ENCODE peak calls at places on chromosomes 5 and 9, in eight cellular contexts. N, Y, U, A, R, L, D and B are unnamed samples.

GRCh38 chr5:132060501-132061161 is at the start of gene IL3:
- DNase-seq in N (no peak), Y (peak; percentile 6), U (no peak), A (no peak), R (no peak), L (no peak), D (no peak), B (peak; percentile 55)

GRCh38 chr5:159163027-159163699 is 46.2 kb downstream of the RNF145 start:
- DNase-seq in N (no peak), Y (no peak), U (no peak), A (no peak), R (no peak), L (no peak), D (peak; percentile 32), B (no peak)

GRCh38 chr5:98938459-98938858 is 9.7 kb upstream of the CHD1 start:
- DNase-seq in N (no peak), Y (no peak), U (peak; percentile 33), A (no peak), R (no peak), L (no peak), D (no peak), B (no peak)

GRCh38 chr5:149135536-149136201 is 5.6 kb upstream of the ABLIM3 start:
- DNase-seq in N (no peak), Y (no peak), U (peak; percentile 89), A (no peak), R (peak; percentile 11), L (no peak), D (no peak), B (no peak)

GRCh38 chr9:34869390-34869789 is 88.7 kb upstream of the PHF24 start:
- DNase-seq in N (no peak), Y (no peak), U (peak; percentile 19), A (no peak), R (no peak), L (no peak), D (peak; percentile 7), B (no peak)

GRCh38 chr9:33172256-33172678 is 5.1 kb upstream of the B4GALT1 start:
- DNase-seq in N (no peak), Y (no peak), U (peak; percentile 93), A (no peak), R (peak; percentile 71), L (no peak), D (no peak), B (no peak)

GRCh38 chr9:29830815-29831214 is 2257.5 kb upstream of the C9orf72 start:
- DNase-seq in N (no peak), Y (no peak), U (no peak), A (peak; percentile 52), R (peak; percentile 44), L (no peak), D (peak; percentile 24), B (no peak)

GRCh38 chr5:127994087-127994660 is 89.4 kb upstream of the SLC12A2 start:
- DNase-seq in N (no peak), Y (no peak), U (no peak), A (no peak), R (no peak), L (no peak), D (no peak), B (no peak)

GRCh38 chr5:55276771-55277170 is 30.7 kb downstream of the DHX29 start:
- DNase-seq in N (no peak), Y (no peak), U (no peak), A (no peak), R (no peak), L (no peak), D (no peak), B (no peak)

GRCh38 chr9:35616681-35617459 is 1.3 kb downstream of the CD72 start:
- DNase-seq in N (peak; percentile 32), Y (peak; percentile 71), U (peak; percentile 27), A (peak; percentile 70), R (peak; percentile 83), L (peak; percentile 71), D (no peak), B (peak; percentile 66)

GRCh38 chr9:20340161-20340861 is 282.0 kb downstream of the MLLT3 start:
- DNase-seq in N (no peak), Y (no peak), U (no peak), A (no peak), R (no peak), L (no peak), D (no peak), B (no peak)

GRCh38 chr9:126916909-126917308 is 2.3 kb downstream of the RALGPS1 start:
- DNase-seq in N (no peak), Y (no peak), U (no peak), A (no peak), R (no peak), L (no peak), D (peak; percentile 16), B (no peak)

GRCh38 chr9:135296783-135297715 is 182.5 kb upstream of the PPP1R26 start:
- DNase-seq in N (no peak), Y (no peak), U (no peak), A (no peak), R (no peak), L (no peak), D (no peak), B (no peak)

GRCh38 chr5:149129181-149129580 is 12.1 kb upstream of the ABLIM3 start:
- DNase-seq in N (peak; percentile 79), Y (no peak), U (no peak), A (no peak), R (no peak), L (no peak), D (no peak), B (no peak)

GRCh38 chr5:154351141-154351540 is 94.7 kb upstream of the SAP30L start:
- DNase-seq in N (no peak), Y (no peak), U (no peak), A (no peak), R (no peak), L (no peak), D (no peak), B (no peak)

GRCh38 chr5:10734832-10735231 is 26.2 kb downstream of the DAP start:
- DNase-seq in N (no peak), Y (no peak), U (no peak), A (no peak), R (no peak), L (no peak), D (no peak), B (no peak)

GRCh38 chr5:172722309-172722815 is 48.6 kb downstream of the DUSP1 start:
- DNase-seq in N (no peak), Y (no peak), U (no peak), A (no peak), R (peak; percentile 67), L (peak; percentile 50), D (no peak), B (no peak)

GRCh38 chr5:140548300-140548688 is 832 bp downstream of the EIF4EBP3 start:
- DNase-seq in N (no peak), Y (no peak), U (no peak), A (peak; percentile 81), R (no peak), L (no peak), D (no peak), B (no peak)

GRCh38 chr5:21573915-21574314 is 1279.2 kb downstream of the CDH12 start:
- DNase-seq in N (no peak), Y (no peak), U (no peak), A (no peak), R (no peak), L (no peak), D (no peak), B (no peak)

GRCh38 chr5:67773439-67773988 is 442.0 kb upstream of the PIK3R1 start:
- DNase-seq in N (no peak), Y (peak; percentile 26), U (peak; percentile 6), A (peak; percentile 45), R (no peak), L (no peak), D (peak; percentile 50), B (no peak)

DNA sequence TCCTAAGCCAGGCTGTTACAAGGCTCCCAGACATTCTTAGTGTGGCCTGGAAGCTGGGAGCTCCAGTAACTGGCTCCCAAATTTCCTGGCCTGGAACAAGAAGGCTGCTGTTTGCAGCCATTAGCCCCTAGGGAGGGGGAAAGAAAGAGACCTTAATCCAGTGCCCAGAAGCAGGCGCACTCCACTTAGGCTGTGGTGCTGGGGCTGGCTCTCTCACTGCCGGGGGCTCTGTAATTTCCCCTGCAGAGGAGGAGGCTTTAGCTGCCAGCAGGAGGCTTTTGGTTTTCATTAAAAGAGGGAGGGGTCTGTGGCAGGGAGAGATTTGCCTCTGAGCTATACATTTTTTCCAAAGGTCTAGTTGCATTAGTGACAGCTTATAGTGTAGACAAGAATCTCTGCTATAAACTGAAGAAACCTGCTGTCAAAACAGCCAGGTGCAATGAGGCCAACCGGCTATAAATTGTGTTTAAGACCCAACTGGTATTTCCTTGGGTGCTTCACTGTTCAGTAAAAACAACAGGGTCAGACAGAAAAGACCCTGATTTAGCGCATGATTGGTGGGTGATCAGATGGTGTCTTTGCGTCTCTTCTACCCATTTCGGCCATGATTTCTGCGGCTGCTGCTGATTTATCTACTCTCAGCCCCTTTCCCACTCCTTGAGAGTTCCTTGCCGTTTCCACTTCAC is 254.6 kb downstream of the AOPEP start:
- DNase-seq in N (no peak), Y (no peak), U (no peak), A (no peak), R (no peak), L (no peak), D (no peak), B (no peak)
- TF ChIP-seq CTCF in N (no peak), Y (no peak), U (no peak), A (no peak), R (no peak), L (no peak), D (no peak), B (no peak)

DNA sequence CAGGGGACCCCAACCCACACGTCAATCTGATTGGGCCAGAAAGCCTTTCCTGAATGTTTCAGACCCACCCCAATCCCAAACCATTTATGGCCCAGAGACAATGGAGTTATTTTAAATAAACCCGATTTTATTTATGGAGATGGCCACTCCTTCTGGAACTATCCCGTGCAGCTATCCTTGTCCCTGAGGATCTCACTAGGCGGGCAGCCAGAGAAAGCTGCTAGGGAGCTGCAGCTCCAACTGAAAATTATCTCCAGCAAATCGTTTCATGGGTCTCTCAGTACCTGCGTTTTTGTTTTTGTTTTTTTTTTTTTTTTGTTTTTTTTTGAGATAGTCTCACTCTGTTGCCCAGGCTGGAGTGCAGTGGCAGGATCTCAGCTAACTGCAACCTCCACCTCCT is 23.0 kb downstream of the C1QTNF2 start:
- DNase-seq in N (no peak), Y (peak; percentile 43), U (no peak), A (no peak), R (peak; percentile 24), L (no peak), D (no peak), B (no peak)
- H3K27me3 ChIP-seq in N (no peaks in the 10 kb centered on the region), Y (no peaks in the 10 kb centered on the region), U (no peaks in the 10 kb centered on the region), A (no peaks in the 10 kb centered on the region), R (no peaks in the 10 kb centered on the region), L (no peaks in the 10 kb centered on the region), D (no peaks in the 10 kb centered on the region), B (no peaks in the 10 kb centered on the region)

GRCh38 chr9:93188426-93189368 is 4.8 kb downstream of the WNK2 start:
- DNase-seq in N (no peak), Y (no peak), U (no peak), A (peak; percentile 26), R (no peak), L (no peak), D (no peak), B (no peak)
- TF ChIP-seq CTCF in N (no peak), Y (no peak), U (no peak), A (no peak), R (no peak), L (no peak), D (no peak), B (no peak)

DNA sequence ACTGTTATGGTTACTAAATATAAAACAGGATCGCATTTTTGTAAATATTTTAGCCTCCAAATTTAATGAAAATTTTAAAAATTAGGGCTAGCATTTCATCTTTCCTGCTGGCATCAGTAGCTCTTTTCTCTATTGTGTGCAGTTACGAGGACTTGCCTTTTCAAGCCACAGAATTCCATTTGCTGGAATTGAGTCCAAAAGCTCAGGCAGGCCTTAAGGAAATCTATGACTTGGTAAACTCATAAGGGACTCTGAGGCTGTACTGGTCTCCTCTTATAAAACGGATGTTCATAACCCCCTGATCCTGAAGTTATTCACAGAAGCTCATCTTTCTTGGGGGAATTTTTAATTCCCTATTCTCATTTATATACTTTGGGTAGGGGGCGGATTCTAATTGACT is 23.5 kb downstream of the ANKRA2 start:
- DNase-seq in N (peak; percentile 55), Y (no peak), U (no peak), A (no peak), R (no peak), L (no peak), D (no peak), B (no peak)
- H3K27me3 ChIP-seq in N (no peaks in the 10 kb centered on the region), Y (peaks cover 21% of the 10 kb centered on the region), U (no peaks in the 10 kb centered on the region), A (no peaks in the 10 kb centered on the region), R (no peaks in the 10 kb centered on the region), L (no peaks in the 10 kb centered on the region), D (no peaks in the 10 kb centered on the region), B (no peaks in the 10 kb centered on the region)